ENCODE peak calls at places on chromosomes 7 and 10, in four cellular contexts. J is heart left ventricle, Q is AG09309, I is endodermal cell. Z is an unnamed sample.

GRCh38 chr10:5234106-5234877 is 37.7 kb downstream of the AKR1C4 start:
- DNase-seq in J (no peak), Q (peak), I (no peak), Z (no peak)

GRCh38 chr7:41824284-41824683 is 121.4 kb upstream of the INHBA start:
- DNase-seq in J (no peak), Q (no peak), I (no peak), Z (peak)

GRCh38 chr7:37656913-37657530 is 26.5 kb upstream of the GPR141 start:
- DNase-seq in J (no peak), Q (no peak), I (no peak), Z (no peak)

GRCh38 chr7:113246698-113247097 is 128.3 kb upstream of the SMIM30 start:
- DNase-seq in J (no peak), Q (no peak), I (no peak), Z (no peak)

GRCh38 chr7:105156731-105157130 is 142.7 kb downstream of the KMT2E start:
- DNase-seq in J (no peak), Q (peak), I (no peak), Z (peak)

GRCh38 chr10:21499910-21500577 is 25.4 kb downstream of the SKIDA1 start:
- DNase-seq in J (peak), Q (no peak), I (no peak), Z (no peak)

GRCh38 chr7:93327006-93327633 is 95.0 kb downstream of the VPS50 start:
- DNase-seq in J (no peak), Q (peak), I (no peak), Z (peak)

GRCh38 chr10:132859084-132859855 is 73.3 kb upstream of the NKX6-2 start:
- DNase-seq in J (no peak), Q (no peak), I (peak), Z (no peak)

GRCh38 chr10:62080905-62081304 is 179.4 kb downstream of the ARID5B start:
- DNase-seq in J (no peak), Q (no peak), I (no peak), Z (no peak)

GRCh38 chr10:16870331-16870730 is 53.1 kb upstream of the RSU1 start:
- DNase-seq in J (no peak), Q (no peak), I (no peak), Z (no peak)

GRCh38 chr10:79061441-79062315 is 7.1 kb upstream of the ZMIZ1 start:
- DNase-seq in J (no peak), Q (no peak), I (peak), Z (no peak)

GRCh38 chr7:70951271-70951962 is 180.5 kb upstream of the GALNT17 start:
- DNase-seq in J (no peak), Q (no peak), I (peak), Z (no peak)

GRCh38 chr7:6252310-6252709 is 20.1 kb downstream of the CYTH3 start:
- DNase-seq in J (no peak), Q (no peak), I (no peak), Z (peak)

GRCh38 chr7:128033246-128033645 is 2.0 kb upstream of the LRRC4 start:
- DNase-seq in J (no peak), Q (no peak), I (no peak), Z (no peak)

GRCh38 chr10:27192284-27192683 is 37.1 kb downstream of the MASTL start:
- DNase-seq in J (no peak), Q (peak), I (no peak), Z (peak)

GRCh38 chr10:88974446-88975376 is 15.9 kb upstream of the FAS start:
- DNase-seq in J (no peak), Q (no peak), I (no peak), Z (peak)
- H3K4me3 ChIP-seq in J (peak), Q (peak), I (no peak), Z (peak)

DNA sequence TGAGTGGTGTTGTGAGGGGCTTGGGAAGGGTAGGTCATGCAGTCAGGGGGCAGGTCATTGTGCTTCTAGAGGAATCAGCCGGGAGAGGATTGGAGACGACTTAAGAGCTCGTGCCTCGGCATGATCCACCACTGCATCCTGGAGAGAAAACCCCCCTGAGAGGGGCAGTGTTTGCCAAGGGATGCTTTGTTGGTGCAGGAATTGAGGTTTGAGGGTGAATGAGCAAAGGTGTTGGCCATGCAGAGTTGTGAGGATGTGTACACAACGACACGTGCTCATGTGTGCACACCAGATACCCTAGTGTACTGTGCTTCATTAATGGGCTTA is 85.6 kb upstream of the ANLN start:
- DNase-seq in J (no peak), Q (no peak), I (no peak), Z (peak)
- TF ChIP-seq CTCF in J (no peak), Q (no peak), I (no peak), Z (no peak)

GRCh38 chr7:158849553-158850389 is 6.6 kb upstream of the DYNC2I1 start:
- DNase-seq in J (no peak), Q (no peak), I (no peak), Z (no peak)

GRCh38 chr7:158850390-158851174 is 5.8 kb upstream of the DYNC2I1 start:
- DNase-seq in J (no peak), Q (no peak), I (no peak), Z (no peak)

GRCh38 chr7:158843775-158844174 is 12.6 kb upstream of the DYNC2I1 start:
- DNase-seq in J (no peak), Q (no peak), I (peak), Z (no peak)

GRCh38 chr7:158846304-158846703 is 10.1 kb upstream of the DYNC2I1 start:
- DNase-seq in J (no peak), Q (no peak), I (no peak), Z (no peak)

DNA sequence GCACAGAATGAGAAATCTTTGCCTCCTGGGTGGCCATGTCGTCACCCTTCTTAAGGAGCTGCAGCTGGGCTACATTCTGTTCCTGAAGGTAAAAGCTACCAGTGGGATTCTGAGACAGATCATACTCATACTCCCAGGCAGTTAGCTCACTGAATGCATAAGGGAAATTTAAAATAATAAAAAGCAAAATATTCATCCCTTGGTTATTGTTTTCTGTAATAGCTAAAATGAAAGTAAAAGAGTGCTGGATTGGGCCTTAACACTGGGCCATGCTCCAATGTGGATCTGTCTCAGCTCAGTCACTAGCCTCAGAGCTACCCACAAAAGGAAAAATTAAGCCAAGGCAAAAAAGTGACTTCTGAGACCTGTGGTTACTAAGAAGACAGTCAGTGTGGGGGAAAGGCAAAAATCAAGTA is 8.9 kb upstream of the DYNC2I1 start:
- DNase-seq in J (no peak), Q (no peak), I (no peak), Z (no peak)
- H3K4me3 ChIP-seq in J (peak), Q (no peak), I (no peak), Z (no peak)

GRCh38 chr10:71007516-71007915 is 119.2 kb upstream of the PCBD1 start:
- DNase-seq in J (no peak), Q (no peak), I (no peak), Z (no peak)

GRCh38 chr10:71008150-71008549 is 119.8 kb upstream of the PCBD1 start:
- DNase-seq in J (no peak), Q (no peak), I (no peak), Z (no peak)

GRCh38 chr10:71011141-71011540 is 122.8 kb upstream of the PCBD1 start:
- DNase-seq in J (no peak), Q (no peak), I (no peak), Z (no peak)

GRCh38 chr10:71009031-71009605 is 120.8 kb upstream of the PCBD1 start:
- DNase-seq in J (no peak), Q (no peak), I (no peak), Z (no peak)

DNA sequence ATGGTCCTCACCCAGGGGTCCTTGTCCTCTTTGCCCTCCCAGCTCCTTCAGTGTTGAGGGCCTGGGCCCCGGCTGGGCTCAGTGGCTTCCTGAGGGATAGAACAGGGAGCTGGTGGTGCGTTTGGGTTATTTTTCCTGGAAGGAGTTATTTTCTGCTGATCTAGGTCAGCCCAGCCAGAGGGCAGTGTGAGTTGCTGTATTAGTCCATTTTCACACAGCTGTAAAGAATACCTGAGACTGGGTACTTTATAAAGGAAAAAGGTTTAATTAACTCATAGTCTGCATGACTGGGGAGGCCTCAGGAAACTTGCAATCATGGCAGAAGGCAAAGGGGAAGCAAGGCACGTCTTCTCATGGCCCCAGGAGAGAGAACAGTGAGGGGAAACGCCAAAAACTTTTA is 122.4 kb upstream of the PCBD1 start:
- DNase-seq in J (no peak), Q (no peak), I (no peak), Z (no peak)
- TF ChIP-seq CTCF in J (no peak), Q (no peak), I (peak), Z (no peak)

DNA sequence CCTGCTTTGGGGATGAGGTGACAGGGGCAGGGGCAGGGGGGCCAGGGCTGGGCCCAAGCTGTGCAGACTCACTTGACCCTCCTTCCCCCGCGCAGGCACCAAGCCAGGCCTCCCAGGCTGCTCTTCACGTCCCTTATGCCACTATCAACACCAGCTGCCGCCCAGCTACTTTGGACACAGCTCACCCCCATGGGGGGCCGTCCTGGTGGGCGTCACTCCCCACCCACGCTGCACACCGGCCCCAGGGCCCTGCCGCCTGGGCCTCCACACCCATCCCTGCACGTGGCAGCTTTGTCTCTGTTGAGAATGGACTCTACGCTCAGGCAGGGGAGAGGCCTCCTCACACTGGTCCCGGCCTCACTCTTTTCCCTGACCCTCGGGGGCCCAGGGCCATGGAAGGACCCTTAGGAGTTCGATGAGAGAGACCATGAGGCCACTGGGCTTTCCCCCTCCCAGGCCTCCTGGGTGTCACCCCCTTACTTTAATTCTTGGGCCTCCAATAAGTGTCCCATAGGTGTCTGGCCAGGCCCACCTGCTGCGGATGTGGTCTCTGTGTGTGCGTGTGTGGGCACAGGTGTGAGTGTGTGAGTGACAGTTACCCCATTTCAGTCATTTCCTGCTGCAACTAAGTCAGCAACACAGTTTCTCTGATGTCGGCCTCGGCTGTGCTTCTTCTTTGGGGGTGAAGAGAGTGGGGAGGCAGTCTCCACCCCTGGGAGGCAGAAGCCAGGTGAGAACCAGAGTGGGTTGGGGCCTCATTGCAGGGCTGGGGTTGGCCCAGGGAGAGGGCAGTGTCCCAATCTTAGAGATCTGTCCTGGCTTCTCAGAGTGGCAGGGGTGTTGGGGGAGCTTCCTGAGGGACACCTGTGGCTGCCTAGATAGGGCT is 1.3 kb downstream of the PVRIG start:
- DNase-seq in J (no peak), Q (no peak), I (no peak), Z (no peak)
- H3K4me3 ChIP-seq in J (no peak), Q (no peak), I (no peak), Z (no peak)

GRCh38 chr10:99854860-99855259 is 72.4 kb downstream of the ABCC2 start:
- DNase-seq in J (peak), Q (peak), I (no peak), Z (peak)
- TF ChIP-seq CTCF in J (peak), Q (peak), I (peak), Z (peak)

DNA sequence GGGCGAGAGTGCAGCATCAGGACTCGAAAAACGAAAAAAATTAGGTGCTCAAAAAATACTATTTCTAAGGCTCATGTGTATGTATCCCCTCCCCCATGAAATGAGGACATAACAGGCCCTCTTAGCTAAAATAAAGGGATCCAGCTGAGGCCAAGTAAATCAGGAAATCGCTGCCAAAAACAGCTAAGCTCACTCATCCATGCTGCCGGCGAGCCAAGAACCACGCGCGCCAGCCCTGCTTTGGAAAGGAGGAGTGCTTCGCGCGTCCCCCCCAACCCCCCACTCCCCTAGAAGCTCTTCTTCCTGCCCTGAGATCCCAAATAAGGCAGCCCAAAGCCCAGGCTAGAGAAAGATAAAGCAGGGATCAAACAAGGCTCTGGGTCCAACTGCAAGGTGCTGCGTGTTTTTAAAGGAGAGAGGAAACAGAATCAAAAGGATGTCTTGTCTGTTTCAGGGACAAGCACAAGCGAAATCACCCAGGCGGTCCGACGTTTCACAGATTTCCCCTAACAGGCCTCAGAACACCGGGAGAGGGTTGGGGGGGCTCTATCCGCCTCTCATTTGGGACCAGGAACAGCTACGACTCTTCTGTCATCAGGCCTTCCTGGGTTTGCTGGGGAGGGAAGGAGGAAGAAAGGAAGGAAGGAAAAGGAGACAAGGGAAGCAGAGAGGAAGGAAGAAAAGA is 168.3 kb upstream of the AUTS2 start:
- DNase-seq in J (peak), Q (no peak), I (peak), Z (peak)
- H3K4me3 ChIP-seq in J (peak), Q (no peak), I (no peak), Z (no peak)

GRCh38 chr7:4237296-4238235 is 444.5 kb upstream of the FOXK1 start:
- DNase-seq in J (no peak), Q (no peak), I (no peak), Z (no peak)

GRCh38 chr7:4235596-4235995 is 446.5 kb upstream of the FOXK1 start:
- DNase-seq in J (no peak), Q (no peak), I (no peak), Z (no peak)

GRCh38 chr7:4234886-4235285 is 447.2 kb upstream of the FOXK1 start:
- DNase-seq in J (no peak), Q (no peak), I (no peak), Z (no peak)

GRCh38 chr7:4234498-4234855 is 447.6 kb upstream of the FOXK1 start:
- DNase-seq in J (no peak), Q (no peak), I (no peak), Z (no peak)

GRCh38 chr7:4236389-4236788 is 445.7 kb upstream of the FOXK1 start:
- DNase-seq in J (no peak), Q (no peak), I (no peak), Z (no peak)
- TF ChIP-seq CTCF in J (no peak), Q (no peak), I (no peak), Z (no peak)